ENCODE peak calls at places on chromosomes 2 and 18, in six cellular contexts. V, F, C, O, S and N are unnamed samples.

GRCh38 chr18:62526098-62527025 is 3.5 kb downstream of the ZCCHC2 start:
- DNase-seq in F (peak; percentile 90), C (peak; percentile 92), O (peak; percentile 54), V (peak; percentile 62), S (peak; percentile 80), N (peak; percentile 87)

GRCh38 chr2:23624378-23624777 is 239.4 kb downstream of the KLHL29 start:
- DNase-seq in V (no peak), S (no peak), C (no peak), F (peak; percentile 24), O (no peak), N (no peak)

GRCh38 chr2:65349863-65350262 is 82.5 kb downstream of the SPRED2 start:
- DNase-seq in S (peak; percentile 71), F (no peak), C (peak; percentile 84), O (no peak), V (no peak), N (no peak)

GRCh38 chr2:153072077-153072476 is 353.7 kb downstream of the ARL6IP6 start:
- DNase-seq in V (no peak), O (no peak), S (no peak), F (no peak), C (no peak), N (no peak)

GRCh38 chr2:131154071-131154531 is 49.0 kb downstream of the PLEKHB2 start:
- DNase-seq in O (peak; percentile 32), S (peak; percentile 62), F (peak; percentile 80), C (peak; percentile 65), V (peak; percentile 89), N (peak; percentile 91)

GRCh38 chr2:85481818-85482777 is 56.9 kb upstream of the MAT2A start:
- DNase-seq in C (no peak), V (no peak), S (no peak), F (no peak), O (no peak), N (no peak)

GRCh38 chr2:187377335-187377734 is 70.7 kb downstream of the CALCRL start:
- DNase-seq in F (no peak), V (no peak), C (no peak), O (no peak), S (no peak), N (no peak)

GRCh38 chr2:30447149-30448045 is at the start of gene LCLAT1:
- DNase-seq in F (peak; percentile 89), V (peak; percentile 73), S (peak; percentile 79), O (peak; percentile 72), C (peak; percentile 94), N (peak; percentile 88)

GRCh38 chr2:2184549-2185249 is 146.4 kb downstream of the MYT1L start:
- DNase-seq in F (no peak), C (no peak), S (no peak), O (no peak), V (no peak), N (no peak)

GRCh38 chr2:171347158-171347557 is 86.6 kb downstream of the METTL8 start:
- DNase-seq in S (peak; percentile 34), V (no peak), C (no peak), F (peak; percentile 73), O (no peak), N (peak; percentile 32)